ENCODE peak calls at places on chromosomes 5 and 9, in six cellular contexts. F is CD8-positive, alpha-beta T cell; X is HepG2; Y is mesendoderm; A is GM23338; M is breast epithelium. N is an unnamed sample.

GRCh38 chr5:37859805-37860204 is 20.0 kb upstream of the GDNF start:
- DNase-seq in F (no peak), X (no peak), Y (no peak), A (no peak), M (no peak), N (no peak)

GRCh38 chr5:143233020-143233419 is 170.5 kb downstream of the NR3C1 start:
- DNase-seq in F (no peak), X (no peak), Y (no peak), A (no peak), M (no peak), N (no peak)

GRCh38 chr9:123959787-123960186 is 29.9 kb upstream of the DENND1A start:
- DNase-seq in F (no peak), X (no peak), Y (no peak), A (no peak), M (no peak), N (no peak)

GRCh38 chr9:131478421-131478868 is 24.3 kb upstream of the POMT1 start:
- DNase-seq in F (peak), X (peak), Y (peak), A (peak), M (no peak), N (peak)

GRCh38 chr5:1359031-1359645 is 14.2 kb upstream of the CLPTM1L start:
- DNase-seq in F (no peak), X (no peak), Y (no peak), A (no peak), M (no peak), N (no peak)

GRCh38 chr9:120531683-120532300 is 48.2 kb downstream of the CDK5RAP2 start:
- DNase-seq in F (no peak), X (peak), Y (peak), A (peak), M (no peak), N (peak)

GRCh38 chr5:180316586-180316985 is 24.7 kb upstream of the MAPK9 start:
- DNase-seq in F (no peak), X (no peak), Y (no peak), A (no peak), M (no peak), N (no peak)

GRCh38 chr5:78626009-78626571 is 22.5 kb downstream of the LHFPL2 start:
- DNase-seq in F (no peak), X (no peak), Y (no peak), A (no peak), M (no peak), N (peak)

GRCh38 chr5:50968296-50969206 is 302.1 kb downstream of the PARP8 start:
- DNase-seq in F (no peak), X (no peak), Y (peak), A (peak), M (no peak), N (peak)

GRCh38 chr5:157484768-157485167 is 24.8 kb downstream of the NIPAL4 start:
- DNase-seq in F (no peak), X (peak), Y (no peak), A (no peak), M (no peak), N (no peak)

GRCh38 chr9:36730414-36730813 is 157.7 kb downstream of the MELK start:
- DNase-seq in F (no peak), X (no peak), Y (no peak), A (no peak), M (no peak), N (no peak)

DNA sequence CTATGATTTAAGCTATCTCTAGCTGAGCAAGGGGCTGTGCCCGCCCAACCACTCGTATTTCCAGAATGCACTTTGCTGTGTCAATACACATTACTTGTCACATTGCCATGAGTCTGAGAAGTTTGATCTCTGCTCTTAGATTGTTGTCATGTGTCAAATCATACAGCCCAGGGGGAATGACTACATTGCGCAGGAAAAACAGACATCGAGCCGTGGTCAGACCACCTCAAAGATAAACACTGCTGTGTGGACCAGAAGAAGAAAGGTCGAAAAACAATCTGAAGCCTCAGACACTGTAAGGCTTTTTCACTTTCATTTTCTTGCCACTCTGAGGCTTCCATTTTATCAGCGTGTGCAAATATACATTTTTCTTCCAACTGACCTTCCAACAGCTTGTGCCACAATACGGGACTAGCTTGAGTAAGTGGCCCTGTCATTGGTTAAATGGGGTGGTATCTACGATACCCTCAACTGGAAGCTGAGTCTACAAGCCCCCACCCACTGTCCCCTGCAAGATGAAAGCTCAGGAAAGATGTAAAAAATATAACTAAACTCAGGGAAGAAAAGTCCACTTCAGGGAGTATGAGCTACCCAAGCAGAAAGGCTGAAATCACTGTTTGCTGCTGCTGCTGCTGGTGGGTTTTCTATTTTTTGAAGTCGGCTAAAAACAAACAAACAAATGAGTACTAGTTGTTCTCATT is 603.0 kb downstream of the BNC2 start:
- DNase-seq in F (no peak), X (peak), Y (no peak), A (no peak), M (no peak), N (no peak)
- H3K4me3 ChIP-seq in F (no peak), X (peak), Y (no peak), A (no peak), M (peak), N (no peak)

GRCh38 chr9:127885508-127886281 is 8.2 kb upstream of the AK1 start:
- DNase-seq in F (no peak), X (no peak), Y (no peak), A (no peak), M (no peak), N (peak)
- H3K27ac ChIP-seq in F (no peak), X (no peak), Y (no peak), A (peak), M (peak), N (peak)

DNA sequence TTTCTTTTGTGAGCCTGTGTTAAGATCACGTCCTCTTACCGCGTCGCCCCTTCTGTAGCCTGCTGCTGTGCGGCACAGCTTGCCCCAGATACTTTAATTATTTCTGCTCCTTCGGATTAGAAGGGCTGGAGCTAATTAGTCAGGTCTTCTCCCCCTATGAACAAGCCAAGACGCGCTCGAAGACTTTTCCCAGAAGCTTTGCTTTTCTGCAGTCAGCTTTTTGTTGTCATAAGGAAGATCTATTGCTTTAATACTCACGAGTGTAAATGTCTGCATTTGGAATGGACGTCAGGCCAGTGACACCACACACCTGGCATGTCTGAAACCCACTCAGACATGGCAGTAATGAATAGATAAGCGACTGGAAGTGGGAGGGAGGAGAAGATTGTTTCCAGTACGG is 37.0 kb downstream of the PRUNE2 start:
- DNase-seq in F (no peak), X (no peak), Y (no peak), A (no peak), M (no peak), N (no peak)
- H3K4me3 ChIP-seq in F (no peak), X (no peak), Y (no peak), A (no peak), M (peak), N (no peak)

GRCh38 chr9:115104908-115105307 is 13.0 kb downstream of the TNC start:
- DNase-seq in F (no peak), X (no peak), Y (no peak), A (no peak), M (no peak), N (no peak)
- H3K27ac ChIP-seq in F (no peak), X (no peak), Y (no peak), A (no peak), M (no peak), N (no peak)

DNA sequence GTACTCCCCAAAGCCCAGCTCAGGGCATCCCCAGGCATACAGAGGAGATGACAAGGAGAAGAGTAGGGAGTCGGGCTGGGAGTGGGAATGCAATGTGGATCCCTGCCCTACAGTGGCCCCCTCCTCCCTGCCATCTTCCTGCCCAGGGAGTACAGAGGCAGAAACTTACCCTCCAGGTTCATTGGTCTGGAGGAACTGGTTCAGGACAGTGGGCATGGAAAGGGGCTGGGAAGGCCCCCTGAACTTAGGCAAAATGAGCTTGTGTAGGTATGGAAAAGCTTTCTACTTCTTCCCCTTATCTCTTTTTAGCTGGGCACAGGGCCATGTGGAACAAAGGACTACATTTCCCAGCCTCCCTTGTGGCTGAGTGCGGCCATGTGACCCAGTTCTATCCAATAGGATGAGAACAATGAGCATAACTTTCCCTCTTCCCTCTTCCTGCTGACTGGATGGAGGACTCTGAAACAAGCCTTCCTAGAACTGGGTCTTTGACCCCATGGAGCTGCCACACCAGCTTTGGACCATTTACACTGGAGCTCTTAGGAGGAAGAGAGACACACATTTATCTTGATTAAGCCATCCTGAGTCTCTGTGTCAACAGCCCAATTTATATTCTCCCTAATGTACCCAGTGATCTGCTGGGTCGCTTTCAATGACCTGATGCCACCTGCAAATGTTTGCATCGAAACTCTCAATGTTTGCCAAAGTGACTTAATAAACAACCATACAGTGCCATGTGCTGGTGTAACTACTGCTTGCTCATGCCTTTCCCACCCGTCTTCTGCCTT is 25.0 kb upstream of the HMCN2 start:
- DNase-seq in F (no peak), X (peak), Y (peak), A (peak), M (peak), N (peak)
- H3K4me3 ChIP-seq in F (no peak), X (no peak), Y (no peak), A (no peak), M (no peak), N (no peak)

DNA sequence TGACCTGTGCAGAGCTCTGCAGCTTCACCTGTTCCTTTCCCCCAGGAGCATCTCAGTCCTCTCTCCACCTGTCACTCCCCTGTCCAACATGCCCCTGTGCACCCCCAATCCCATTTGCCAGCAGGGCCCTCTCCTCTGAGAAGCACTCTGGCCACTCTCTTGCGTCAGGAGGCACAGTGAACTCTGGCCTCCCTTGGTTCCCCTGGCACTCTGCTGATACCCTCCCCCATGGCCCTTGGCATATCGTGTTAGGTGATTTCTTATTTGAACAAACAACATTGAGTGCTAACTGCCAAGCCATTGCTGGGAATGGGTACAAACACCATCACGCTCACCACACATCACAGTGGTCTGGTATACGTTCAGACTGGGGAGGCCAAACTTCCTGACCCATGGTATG is 20.9 kb upstream of the TNIP1 start:
- DNase-seq in F (no peak), X (no peak), Y (no peak), A (no peak), M (no peak), N (no peak)
- H3K27ac ChIP-seq in F (no peak), X (no peak), Y (no peak), A (no peak), M (no peak), N (no peak)

GRCh38 chr5:55220433-55221185 is 6.5 kb downstream of the MCIDAS start:
- DNase-seq in F (no peak), X (no peak), Y (peak), A (peak), M (no peak), N (peak)
- H3K4me3 ChIP-seq in F (peak), X (no peak), Y (peak), A (peak), M (peak), N (peak)

GRCh38 chr9:7239708-7240107 is 481.9 kb downstream of the KDM4C start:
- DNase-seq in F (no peak), X (no peak), Y (peak), A (peak), M (no peak), N (no peak)

GRCh38 chr9:7236186-7236585 is 478.4 kb downstream of the KDM4C start:
- DNase-seq in F (no peak), X (no peak), Y (no peak), A (no peak), M (no peak), N (no peak)

GRCh38 chr9:7240569-7241311 is 483.0 kb downstream of the KDM4C start:
- DNase-seq in F (no peak), X (no peak), Y (no peak), A (peak), M (no peak), N (no peak)

GRCh38 chr9:7238244-7238637 is 480.5 kb downstream of the KDM4C start:
- DNase-seq in F (no peak), X (no peak), Y (peak), A (no peak), M (no peak), N (peak)

GRCh38 chr9:7237473-7238243 is 479.9 kb downstream of the KDM4C start:
- DNase-seq in F (no peak), X (no peak), Y (no peak), A (no peak), M (no peak), N (no peak)
- H3K27ac ChIP-seq in F (no peak), X (no peak), Y (peak), A (no peak), M (no peak), N (no peak)

N was measured in endodermal cell.